ENCODE peak calls at places on chromosome 17, in five cellular contexts. One of them, this sample, is unnamed.

GRCh38 chr17:80919331-80920284 is 72.0 kb upstream of the CHMP6 start:
- DNase-seq in coronary artery: no peak
- DNase-seq in mucosa of descending colon: no peak
- DNase-seq in brain microvascular endothelial cell: peak; percentile 48
- DNase-seq in fibroblast of pulmonary artery: peak; percentile 67
- DNase-seq in this sample: peak; percentile 85

GRCh38 chr17:82370471-82371332 is 863 bp upstream of the UTS2R start:
- DNase-seq in coronary artery: no peak
- DNase-seq in mucosa of descending colon: peak; percentile 31
- DNase-seq in brain microvascular endothelial cell: no peak
- DNase-seq in fibroblast of pulmonary artery: no peak
- DNase-seq in this sample: peak; percentile 64

GRCh38 chr17:39704821-39705551 is 5.1 kb downstream of the ERBB2 start:
- DNase-seq in coronary artery: no peak
- DNase-seq in mucosa of descending colon: no peak
- DNase-seq in brain microvascular endothelial cell: peak; percentile 27
- DNase-seq in fibroblast of pulmonary artery: peak; percentile 24
- DNase-seq in this sample: no peak

GRCh38 chr17:35477248-35477647 is 28.7 kb upstream of the SLFN13 start:
- DNase-seq in coronary artery: no peak
- DNase-seq in mucosa of descending colon: no peak
- DNase-seq in brain microvascular endothelial cell: no peak
- DNase-seq in fibroblast of pulmonary artery: no peak
- DNase-seq in this sample: no peak

GRCh38 chr17:72244494-72244893 is 123.7 kb downstream of the SOX9 start:
- DNase-seq in coronary artery: no peak
- DNase-seq in mucosa of descending colon: no peak
- DNase-seq in brain microvascular endothelial cell: peak; percentile 11
- DNase-seq in fibroblast of pulmonary artery: peak; percentile 31
- DNase-seq in this sample: no peak

GRCh38 chr17:40224707-40225092 is 5.6 kb downstream of the WIPF2 start:
- DNase-seq in coronary artery: no peak
- DNase-seq in mucosa of descending colon: no peak
- DNase-seq in brain microvascular endothelial cell: no peak
- DNase-seq in fibroblast of pulmonary artery: peak; percentile 82
- DNase-seq in this sample: no peak

GRCh38 chr17:77295410-77295809 is 154.6 kb downstream of the SEC14L1 start:
- DNase-seq in coronary artery: no peak
- DNase-seq in mucosa of descending colon: no peak
- DNase-seq in brain microvascular endothelial cell: no peak
- DNase-seq in fibroblast of pulmonary artery: no peak
- DNase-seq in this sample: no peak

GRCh38 chr17:60383379-60383778 is 8.6 kb downstream of the USP32 start:
- DNase-seq in coronary artery: no peak
- DNase-seq in mucosa of descending colon: no peak
- DNase-seq in brain microvascular endothelial cell: no peak
- DNase-seq in fibroblast of pulmonary artery: no peak
- DNase-seq in this sample: no peak

GRCh38 chr17:36544320-36545092 is at the start of gene GGNBP2:
- DNase-seq in coronary artery: peak; percentile 92
- DNase-seq in mucosa of descending colon: peak; percentile 96
- DNase-seq in brain microvascular endothelial cell: peak; percentile 83
- DNase-seq in fibroblast of pulmonary artery: peak; percentile 94
- DNase-seq in this sample: peak; percentile 98

GRCh38 chr17:6862822-6863221 is 31.3 kb upstream of the TEKT1 start:
- DNase-seq in coronary artery: no peak
- DNase-seq in mucosa of descending colon: no peak
- DNase-seq in brain microvascular endothelial cell: no peak
- DNase-seq in fibroblast of pulmonary artery: no peak
- DNase-seq in this sample: no peak

GRCh38 chr17:70987867-70988340 is 818.6 kb downstream of the KCNJ2 start:
- DNase-seq in coronary artery: no peak
- DNase-seq in mucosa of descending colon: no peak
- DNase-seq in brain microvascular endothelial cell: no peak
- DNase-seq in fibroblast of pulmonary artery: no peak
- DNase-seq in this sample: no peak

GRCh38 chr17:37301288-37301687 is 74.5 kb upstream of the C17orf78 start:
- DNase-seq in coronary artery: no peak
- DNase-seq in mucosa of descending colon: no peak
- DNase-seq in brain microvascular endothelial cell: no peak
- DNase-seq in fibroblast of pulmonary artery: peak; percentile 58
- DNase-seq in this sample: no peak

GRCh38 chr17:78557598-78558039 is 19.6 kb downstream of the DNAH17 start:
- DNase-seq in coronary artery: no peak
- DNase-seq in mucosa of descending colon: no peak
- DNase-seq in brain microvascular endothelial cell: peak; percentile 43
- DNase-seq in fibroblast of pulmonary artery: peak; percentile 51
- DNase-seq in this sample: no peak

GRCh38 chr17:40345161-40346034 is 19.1 kb downstream of the GJD3 start:
- DNase-seq in coronary artery: no peak
- DNase-seq in mucosa of descending colon: peak; percentile 93
- DNase-seq in brain microvascular endothelial cell: no peak
- DNase-seq in fibroblast of pulmonary artery: peak; percentile 70
- DNase-seq in this sample: no peak

GRCh38 chr17:29576214-29577008 is 7.9 kb downstream of the TP53I13 start:
- DNase-seq in coronary artery: peak; percentile 68
- DNase-seq in mucosa of descending colon: no peak
- DNase-seq in brain microvascular endothelial cell: no peak
- DNase-seq in fibroblast of pulmonary artery: no peak
- DNase-seq in this sample: no peak

GRCh38 chr17:40500190-40500589 is 1.2 kb downstream of the TNS4 start:
- DNase-seq in coronary artery: no peak
- DNase-seq in mucosa of descending colon: no peak
- DNase-seq in brain microvascular endothelial cell: no peak
- DNase-seq in fibroblast of pulmonary artery: no peak
- DNase-seq in this sample: peak; percentile 75

GRCh38 chr17:75240394-75241142 is 20.8 kb downstream of the GGA3 start:
- DNase-seq in coronary artery: no peak
- DNase-seq in mucosa of descending colon: no peak
- DNase-seq in brain microvascular endothelial cell: peak; percentile 26
- DNase-seq in fibroblast of pulmonary artery: peak; percentile 37
- DNase-seq in this sample: no peak

GRCh38 chr17:46847204-46848191 is 3.9 kb upstream of the WNT9B start:
- DNase-seq in coronary artery: no peak
- DNase-seq in mucosa of descending colon: no peak
- DNase-seq in brain microvascular endothelial cell: no peak
- DNase-seq in fibroblast of pulmonary artery: no peak
- DNase-seq in this sample: no peak

GRCh38 chr17:61565213-61565612 is 25.8 kb downstream of the NACA2 start:
- DNase-seq in coronary artery: no peak
- DNase-seq in mucosa of descending colon: no peak
- DNase-seq in brain microvascular endothelial cell: no peak
- DNase-seq in fibroblast of pulmonary artery: no peak
- DNase-seq in this sample: no peak

GRCh38 chr17:19787733-19788357 is 39.7 kb upstream of the ALDH3A1 start:
- DNase-seq in coronary artery: no peak
- DNase-seq in mucosa of descending colon: no peak
- DNase-seq in brain microvascular endothelial cell: no peak
- DNase-seq in fibroblast of pulmonary artery: peak; percentile 19
- DNase-seq in this sample: no peak

GRCh38 chr17:27529230-27529796 is 73.1 kb downstream of the KSR1 start:
- DNase-seq in coronary artery: no peak
- DNase-seq in mucosa of descending colon: no peak
- DNase-seq in brain microvascular endothelial cell: no peak
- DNase-seq in fibroblast of pulmonary artery: peak; percentile 72
- DNase-seq in this sample: peak; percentile 73
- TF ChIP-seq CTCF in coronary artery: no peak
- TF ChIP-seq CTCF in mucosa of descending colon: no peak
- TF ChIP-seq CTCF in brain microvascular endothelial cell: peak; percentile 25
- TF ChIP-seq CTCF in fibroblast of pulmonary artery: no peak
- TF ChIP-seq CTCF in this sample: peak; percentile 41

DNA sequence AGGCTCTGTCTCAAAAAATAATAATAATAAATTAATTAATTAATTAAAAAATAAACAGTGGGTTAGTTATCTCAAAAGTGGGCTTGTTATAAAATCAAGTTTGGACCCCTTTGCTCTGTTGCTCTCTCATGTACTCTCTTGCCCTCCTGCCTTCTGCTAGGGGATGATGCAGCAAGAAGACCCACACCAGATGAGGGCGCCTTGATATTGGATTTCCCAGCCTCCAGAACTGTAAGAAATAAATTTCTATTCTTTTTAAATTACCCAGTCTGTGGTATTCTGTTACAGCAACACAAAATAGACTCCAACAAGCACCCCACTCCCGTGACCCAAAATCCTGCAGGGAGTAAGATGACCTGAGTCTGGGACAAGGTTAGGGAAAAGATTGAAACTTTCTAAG is 2.1 kb upstream of the ZNF652 start:
- DNase-seq in coronary artery: no peak
- DNase-seq in mucosa of descending colon: no peak
- DNase-seq in brain microvascular endothelial cell: no peak
- DNase-seq in fibroblast of pulmonary artery: no peak
- DNase-seq in this sample: no peak
- TF ChIP-seq CTCF in coronary artery: no peak
- TF ChIP-seq CTCF in mucosa of descending colon: no peak
- TF ChIP-seq CTCF in brain microvascular endothelial cell: no peak
- TF ChIP-seq CTCF in fibroblast of pulmonary artery: no peak
- TF ChIP-seq CTCF in this sample: no peak

DNA sequence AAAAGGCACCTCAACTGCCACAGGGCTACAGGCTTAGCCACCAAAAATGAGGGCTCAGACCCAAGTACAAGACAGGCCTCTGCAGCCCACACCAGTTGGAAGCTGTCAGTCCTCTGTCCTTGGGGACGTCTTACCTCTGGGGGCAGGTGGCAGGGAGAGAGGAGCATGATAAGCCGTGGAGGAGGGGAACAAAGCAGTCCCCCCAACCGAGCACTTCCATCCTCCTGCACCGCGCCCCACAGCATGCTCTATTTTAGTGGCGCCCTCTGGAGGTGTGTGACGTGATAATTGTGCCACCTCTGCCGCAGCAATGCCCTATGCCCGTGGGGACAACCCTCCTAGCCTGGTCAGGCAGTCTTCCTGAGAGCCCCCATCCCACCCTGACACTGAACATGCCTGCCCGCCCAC is 13.6 kb downstream of the G6PC3 start:
- DNase-seq in coronary artery: no peak
- DNase-seq in mucosa of descending colon: no peak
- DNase-seq in brain microvascular endothelial cell: no peak
- DNase-seq in fibroblast of pulmonary artery: no peak
- DNase-seq in this sample: no peak
- TF ChIP-seq CTCF in coronary artery: no peak
- TF ChIP-seq CTCF in mucosa of descending colon: no peak
- TF ChIP-seq CTCF in brain microvascular endothelial cell: peak; percentile 55
- TF ChIP-seq CTCF in fibroblast of pulmonary artery: peak; percentile 26
- TF ChIP-seq CTCF in this sample: peak; percentile 69

GRCh38 chr17:15651583-15652110 is 32.1 kb upstream of the FBXW10B start:
- DNase-seq in coronary artery: peak; percentile 95
- DNase-seq in mucosa of descending colon: peak; percentile 96
- DNase-seq in brain microvascular endothelial cell: peak; percentile 99
- DNase-seq in fibroblast of pulmonary artery: peak; percentile 98
- DNase-seq in this sample: peak; percentile 95

GRCh38 chr17:15652960-15653359 is 31.2 kb downstream of the TRIM16 start:
- DNase-seq in coronary artery: no peak
- DNase-seq in mucosa of descending colon: no peak
- DNase-seq in brain microvascular endothelial cell: no peak
- DNase-seq in fibroblast of pulmonary artery: no peak
- DNase-seq in this sample: no peak

GRCh38 chr17:15649861-15650391 is 30.4 kb upstream of the FBXW10B start:
- DNase-seq in coronary artery: peak; percentile 79
- DNase-seq in mucosa of descending colon: peak; percentile 72
- DNase-seq in brain microvascular endothelial cell: peak; percentile 24
- DNase-seq in fibroblast of pulmonary artery: peak; percentile 49
- DNase-seq in this sample: no peak

GRCh38 chr17:15651001-15651582 is 31.6 kb upstream of the FBXW10B start:
- DNase-seq in coronary artery: peak; percentile 77
- DNase-seq in mucosa of descending colon: peak; percentile 57
- DNase-seq in brain microvascular endothelial cell: no peak
- DNase-seq in fibroblast of pulmonary artery: no peak
- DNase-seq in this sample: no peak

DNA sequence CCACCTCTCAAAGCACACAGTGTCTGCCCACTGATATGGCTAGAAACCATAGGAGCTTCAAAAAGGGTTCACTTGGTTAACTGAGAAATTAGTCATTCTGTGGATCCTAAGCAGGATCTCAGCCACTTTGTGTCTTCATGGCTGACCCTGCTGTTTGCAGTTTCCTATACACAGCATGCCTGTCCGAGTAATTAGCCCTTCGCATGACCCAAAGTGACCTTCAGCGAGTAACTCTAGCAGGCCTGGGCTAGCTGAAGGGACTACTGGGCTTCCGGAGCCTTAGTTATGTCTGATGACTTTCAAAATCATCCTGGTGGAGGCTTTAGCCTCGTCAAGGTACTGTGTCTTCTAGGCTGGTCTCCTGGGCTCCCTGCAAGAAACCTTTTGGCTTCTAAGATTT is 28.9 kb upstream of the FBXW10B start:
- DNase-seq in coronary artery: no peak
- DNase-seq in mucosa of descending colon: no peak
- DNase-seq in brain microvascular endothelial cell: no peak
- DNase-seq in fibroblast of pulmonary artery: no peak
- DNase-seq in this sample: no peak
- TF ChIP-seq CTCF in coronary artery: no peak
- TF ChIP-seq CTCF in mucosa of descending colon: no peak
- TF ChIP-seq CTCF in brain microvascular endothelial cell: no peak
- TF ChIP-seq CTCF in fibroblast of pulmonary artery: no peak
- TF ChIP-seq CTCF in this sample: no peak

This sample was measured in chondrocyte.